ENCODE peak calls at places on chromosomes 12 and 14, in six cellular contexts. G is dorsolateral prefrontal cortex, N is HFF-Myc, M is astrocyte of the cerebellum, J is adrenal gland, Z is choroid plexus epithelial cell. D is an unnamed sample.

GRCh38 chr12:58242803-58243628 is 301.6 kb downstream of the ATP23 start:
- DNase-seq in G (no peak), N (no peak), M (no peak), J (no peak), Z (peak), D (peak)

GRCh38 chr12:94621662-94622359 is 28.5 kb downstream of the TMCC3 start:
- DNase-seq in G (no peak), N (no peak), M (no peak), J (peak), Z (peak), D (peak)

GRCh38 chr14:83556746-83557460 is 1973.0 kb upstream of the FLRT2 start:
- DNase-seq in G (no peak), N (peak), M (peak), J (no peak), Z (peak), D (peak)

GRCh38 chr14:63952053-63952932 is 99.5 kb downstream of the SYNE2 start:
- DNase-seq in G (no peak), N (no peak), M (no peak), J (no peak), Z (no peak), D (no peak)

GRCh38 chr14:77151918-77152588 is 10.5 kb upstream of the ZDHHC22 start:
- DNase-seq in G (no peak), N (no peak), M (no peak), J (no peak), Z (peak), D (peak)

GRCh38 chr12:110741795-110742717 is 635 bp downstream of the PPP1CC start:
- DNase-seq in G (no peak), N (no peak), M (no peak), J (peak), Z (peak), D (peak)

GRCh38 chr14:92153581-92153980 is 31.8 kb downstream of the CPSF2 start:
- DNase-seq in G (no peak), N (no peak), M (no peak), J (no peak), Z (no peak), D (no peak)

GRCh38 chr14:30751646-30752416 is 122.5 kb upstream of the COCH start:
- DNase-seq in G (no peak), N (no peak), M (no peak), J (no peak), Z (no peak), D (no peak)

GRCh38 chr14:54662491-54663116 is 95.7 kb downstream of the SAMD4A start:
- DNase-seq in G (no peak), N (no peak), M (no peak), J (no peak), Z (no peak), D (no peak)

GRCh38 chr14:104971447-104972240 is 6.5 kb downstream of the AHNAK2 start:
- DNase-seq in G (no peak), N (no peak), M (no peak), J (peak), Z (no peak), D (no peak)

GRCh38 chr12:13725049-13725448 is 256.4 kb downstream of the GRIN2B start:
- DNase-seq in G (no peak), N (no peak), M (no peak), J (no peak), Z (no peak), D (no peak)

GRCh38 chr12:15157200-15157599 is 64.0 kb downstream of the RERG start:
- DNase-seq in G (no peak), N (no peak), M (no peak), J (no peak), Z (no peak), D (no peak)

GRCh38 chr14:104604461-104605449 is at the start of gene TMEM179:
- DNase-seq in G (peak), N (no peak), M (no peak), J (peak), Z (peak), D (no peak)

GRCh38 chr12:25308761-25309160 is 58.0 kb upstream of the KRAS start:
- DNase-seq in G (no peak), N (no peak), M (no peak), J (no peak), Z (no peak), D (no peak)

GRCh38 chr14:31465113-31465512 is 7.8 kb upstream of the DTD2 start:
- DNase-seq in G (no peak), N (no peak), M (no peak), J (no peak), Z (peak), D (peak)

GRCh38 chr14:104757238-104757585 is 4.3 kb downstream of the SIVA1 start:
- DNase-seq in G (no peak), N (no peak), M (no peak), J (no peak), Z (no peak), D (no peak)

GRCh38 chr12:39173689-39174088 is 268.3 kb upstream of the CPNE8 start:
- DNase-seq in G (no peak), N (no peak), M (no peak), J (no peak), Z (no peak), D (no peak)

GRCh38 chr12:56160160-56160763 is 2.1 kb downstream of the MYL6 start:
- DNase-seq in G (no peak), N (no peak), M (no peak), J (no peak), Z (peak), D (no peak)

GRCh38 chr12:53624453-53624852 is 1.7 kb downstream of the ATF7 start:
- DNase-seq in G (no peak), N (no peak), M (no peak), J (no peak), Z (peak), D (peak)

GRCh38 chr12:39930066-39930465 is 175.8 kb downstream of the SLC2A13 start:
- DNase-seq in G (no peak), N (no peak), M (no peak), J (no peak), Z (no peak), D (no peak)

GRCh38 chr12:55847033-55847432 is 4.3 kb upstream of the MMP19 start:
- DNase-seq in G (no peak), N (peak), M (no peak), J (peak), Z (peak), D (peak)

GRCh38 chr12:27142102-27142721 is 59.8 kb upstream of the C12orf71 start:
- DNase-seq in G (peak), N (peak), M (peak), J (peak), Z (peak), D (peak)

GRCh38 chr12:24948452-24948815 is 467 bp downstream of the BCAT1 start:
- DNase-seq in G (no peak), N (no peak), M (no peak), J (no peak), Z (peak), D (peak)

GRCh38 chr12:117441751-117442150 is 80.3 kb upstream of the NOS1 start:
- DNase-seq in G (peak), N (no peak), M (peak), J (peak), Z (no peak), D (no peak)

GRCh38 chr14:37985826-37986470 is 221.8 kb upstream of the SSTR1 start:
- DNase-seq in G (no peak), N (peak), M (peak), J (no peak), Z (peak), D (peak)

GRCh38 chr12:59839514-59839913 is 243.7 kb downstream of the SLC16A7 start:
- DNase-seq in G (no peak), N (no peak), M (no peak), J (no peak), Z (peak), D (peak)

GRCh38 chr12:69994593-69995222 is 169.7 kb downstream of the MYRFL start:
- DNase-seq in G (no peak), N (no peak), M (no peak), J (peak), Z (no peak), D (peak)

GRCh38 chr14:73467800-73468199 is 9.5 kb upstream of the NUMB start:
- DNase-seq in G (no peak), N (no peak), M (no peak), J (no peak), Z (peak), D (no peak)

GRCh38 chr12:79601908-79602307 is 88.9 kb downstream of the PAWR start:
- DNase-seq in G (no peak), N (no peak), M (no peak), J (no peak), Z (no peak), D (no peak)

GRCh38 chr12:6038160-6038559 is 86.3 kb downstream of the VWF start:
- DNase-seq in G (no peak), N (no peak), M (peak), J (peak), Z (peak), D (peak)

GRCh38 chr12:11763760-11764520 is 114.5 kb downstream of the ETV6 start:
- DNase-seq in G (no peak), N (no peak), M (peak), J (no peak), Z (peak), D (peak)

GRCh38 chr14:103260629-103261124 is 73.4 kb upstream of the EIF5 start:
- DNase-seq in G (no peak), N (no peak), M (peak), J (peak), Z (peak), D (peak)

GRCh38 chr12:53211476-53212381 is 4.7 kb upstream of the ITGB7 start:
- DNase-seq in G (no peak), N (no peak), M (no peak), J (no peak), Z (no peak), D (no peak)

GRCh38 chr14:65277027-65277426 is 135.5 kb upstream of the FUT8 start:
- DNase-seq in G (no peak), N (no peak), M (no peak), J (no peak), Z (no peak), D (no peak)

GRCh38 chr14:37384870-37385596 is 187.3 kb downstream of the MIPOL1 start:
- DNase-seq in G (no peak), N (no peak), M (no peak), J (no peak), Z (no peak), D (no peak)

GRCh38 chr12:20463920-20464524 is 95.7 kb downstream of the PDE3A start:
- DNase-seq in G (no peak), N (no peak), M (no peak), J (no peak), Z (peak), D (peak)

GRCh38 chr14:67722293-67722692 is 20.6 kb downstream of the RDH12 start:
- DNase-seq in G (peak), N (no peak), M (peak), J (peak), Z (peak), D (peak)

DNA sequence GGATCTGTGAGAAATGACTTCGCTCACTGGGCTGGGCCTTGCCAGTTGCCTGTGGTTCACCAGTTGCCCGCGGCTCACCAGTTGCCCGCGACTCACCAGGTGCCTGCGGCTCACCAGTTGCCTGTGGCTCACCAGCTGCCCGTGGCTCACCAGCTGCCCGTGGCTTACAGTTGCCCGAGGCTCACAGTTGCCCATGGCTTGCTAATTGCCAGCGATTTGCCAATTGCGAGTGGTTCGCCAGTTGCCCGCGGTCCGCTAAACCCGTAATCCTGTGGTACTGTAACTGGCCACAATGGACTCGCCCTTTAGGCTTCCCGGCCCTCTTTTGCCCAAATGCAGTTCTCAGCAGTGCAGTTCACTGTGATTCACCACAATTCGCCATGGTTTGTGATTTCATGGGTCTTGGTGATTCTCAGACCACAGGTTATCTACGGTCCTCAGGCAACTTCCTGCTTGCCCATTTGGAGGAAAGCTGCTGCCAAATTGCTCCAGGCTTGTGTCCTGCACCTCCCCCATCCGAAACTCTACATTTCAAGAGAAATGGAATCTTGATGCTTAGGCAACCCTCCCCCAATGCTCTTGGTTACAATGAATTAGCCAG is 15.0 kb upstream of the MEG3 start:
- DNase-seq in G (no peak), N (no peak), M (peak), J (no peak), Z (no peak), D (no peak)
- H3K4me3 ChIP-seq in G (no peak), N (no peak), M (no peak), J (no peak), Z (no peak), D (no peak)

GRCh38 chr12:108733132-108733531 is 1.8 kb upstream of the CORO1C start:
- DNase-seq in G (no peak), N (no peak), M (no peak), J (no peak), Z (no peak), D (no peak)

GRCh38 chr12:108732489-108732888 is 1.2 kb upstream of the CORO1C start:
- DNase-seq in G (no peak), N (no peak), M (no peak), J (no peak), Z (no peak), D (no peak)

GRCh38 chr12:108730337-108731104 is 797 bp downstream of the CORO1C start:
- DNase-seq in G (peak), N (no peak), M (peak), J (peak), Z (peak), D (peak)

GRCh38 chr12:108731105-108731865 is at the start of gene CORO1C:
- DNase-seq in G (peak), N (peak), M (peak), J (peak), Z (peak), D (peak)

DNA sequence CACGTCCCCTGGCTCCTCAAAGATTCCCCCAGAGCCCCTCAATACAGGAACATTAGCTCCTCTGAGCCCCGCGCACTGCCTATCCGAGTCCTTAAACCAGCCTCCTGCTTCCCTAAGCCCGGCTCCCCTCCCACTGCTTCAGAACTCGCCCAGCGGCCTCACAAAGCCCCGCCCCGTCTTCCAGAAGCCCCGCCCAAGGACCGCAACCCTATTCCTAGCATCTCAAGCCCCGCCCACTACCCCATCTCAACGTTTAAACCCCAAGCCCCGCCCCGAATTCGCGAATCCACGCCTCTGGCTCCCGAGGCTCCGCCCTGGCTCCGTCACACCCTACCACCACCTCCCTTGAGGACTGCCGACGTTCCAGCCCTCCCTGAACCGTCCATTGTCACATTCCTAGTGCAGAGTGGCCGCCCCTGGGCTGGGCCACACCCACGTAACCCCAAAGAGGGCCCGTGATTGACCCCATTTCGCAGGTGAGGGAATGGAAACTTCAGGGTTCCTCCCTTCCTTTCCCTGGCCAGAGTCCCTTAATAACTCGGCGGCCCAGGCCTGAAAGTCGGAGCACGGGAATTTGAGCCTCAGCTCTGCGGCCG is 646 bp upstream of the CORO1C start:
- DNase-seq in G (peak), N (peak), M (peak), J (peak), Z (peak), D (peak)
- TF ChIP-seq CTCF in G (peak), N (no peak), M (no peak), J (no peak), Z (no peak), D (no peak)

GRCh38 chr12:42589465-42590323 is at the start of gene PRICKLE1:
- DNase-seq in G (peak), N (no peak), M (peak), J (peak), Z (peak), D (peak)
- H3K4me3 ChIP-seq in G (peak), N (peak), M (peak), J (peak), Z (peak), D (peak)

DNA sequence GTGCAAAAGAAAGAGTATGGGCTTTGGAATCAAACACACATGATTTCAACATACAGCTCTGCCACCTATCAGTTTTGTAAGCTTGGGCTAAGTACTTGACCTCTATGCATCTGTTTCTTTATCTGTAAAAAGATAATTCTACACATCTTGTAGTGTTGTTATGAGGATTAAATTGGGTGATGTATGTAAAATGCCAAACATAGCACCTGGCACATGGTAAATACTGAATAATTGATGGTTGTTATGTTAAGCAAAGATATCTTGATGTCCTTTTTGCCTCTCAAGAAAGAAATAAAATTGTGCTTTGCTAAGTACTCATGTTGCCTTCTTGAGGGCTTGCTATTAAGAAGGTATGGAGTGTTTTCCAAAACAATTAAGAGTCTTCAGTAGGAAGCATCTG is 2.3 kb upstream of the CSRP2 start:
- DNase-seq in G (no peak), N (no peak), M (no peak), J (no peak), Z (no peak), D (no peak)
- TF ChIP-seq CTCF in G (no peak), N (no peak), M (no peak), J (no peak), Z (no peak), D (no peak)

DNA sequence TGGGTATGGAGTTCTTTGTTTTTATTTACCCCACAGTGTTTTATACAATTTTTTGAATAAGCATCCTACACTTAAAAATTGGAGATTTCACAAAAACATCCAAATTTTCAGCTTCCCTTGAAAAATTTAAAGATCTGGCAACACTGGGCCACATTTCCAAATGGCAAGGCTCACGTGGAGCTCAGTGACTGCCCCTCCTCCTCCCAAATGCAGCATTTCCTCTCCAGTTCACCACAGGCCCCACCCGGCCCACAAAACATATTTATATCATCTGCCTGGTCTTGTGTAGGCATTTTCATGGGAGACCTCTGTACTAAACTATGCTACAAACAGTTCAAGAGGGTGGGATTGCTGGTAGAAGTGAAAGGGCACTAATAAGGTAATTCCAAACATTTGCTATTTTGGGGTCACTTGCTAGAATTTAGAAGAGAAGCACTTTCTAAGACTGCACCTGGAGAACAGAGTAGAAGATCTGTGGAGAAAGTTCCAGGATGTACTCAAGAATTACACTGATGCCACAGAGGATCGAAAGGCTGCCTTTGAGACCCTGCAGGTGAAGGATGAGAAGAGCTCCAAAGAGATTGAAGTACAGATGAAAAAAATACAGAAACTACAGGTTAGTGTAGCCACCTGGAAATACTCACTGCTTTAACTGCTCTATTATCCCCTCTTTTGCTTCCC is 7.3 kb downstream of the FKBP11 start:
- DNase-seq in G (no peak), N (no peak), M (no peak), J (no peak), Z (no peak), D (no peak)
- H3K4me3 ChIP-seq in G (no peak), N (no peak), M (no peak), J (no peak), Z (no peak), D (no peak)

GRCh38 chr14:26004342-26004741 is 593.5 kb downstream of the NOVA1 start:
- DNase-seq in G (no peak), N (no peak), M (no peak), J (no peak), Z (no peak), D (no peak)
- TF ChIP-seq CTCF in G (no peak), N (no peak), M (no peak), J (no peak), Z (no peak), D (no peak)

GRCh38 chr14:35534884-35535793 is 1.2 kb downstream of the INSM2 start:
- DNase-seq in G (peak), N (peak), M (peak), J (peak), Z (peak), D (peak)
- H3K4me3 ChIP-seq in G (peak), N (peak), M (peak), J (no peak), Z (peak), D (peak)

GRCh38 chr14:95021588-95021987 is 135.7 kb downstream of the DICER1 start:
- DNase-seq in G (no peak), N (no peak), M (no peak), J (no peak), Z (no peak), D (no peak)
- TF ChIP-seq CTCF in G (no peak), N (no peak), M (no peak), J (no peak), Z (no peak), D (no peak)

DNA sequence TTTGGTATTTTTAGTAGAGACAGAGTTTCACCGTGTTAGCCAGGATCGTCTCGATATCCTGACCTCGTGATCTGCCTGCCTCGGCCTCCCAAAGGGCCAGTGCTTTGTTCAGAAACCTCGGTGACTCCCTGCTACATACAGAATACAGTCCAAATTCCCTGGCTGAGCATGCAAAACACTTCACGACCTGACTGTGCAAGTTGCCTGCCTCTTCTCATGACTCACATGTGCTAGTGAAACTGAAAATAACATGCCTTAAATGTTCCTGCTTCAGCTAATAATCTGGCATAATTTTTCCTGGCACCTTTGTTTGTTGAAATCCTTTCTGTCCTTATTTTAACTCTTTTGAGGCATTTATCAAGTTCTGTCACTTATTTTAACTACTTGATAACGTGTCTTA is 8.2 kb downstream of the DMAC2L start:
- DNase-seq in G (no peak), N (no peak), M (no peak), J (no peak), Z (peak), D (peak)
- H3K4me3 ChIP-seq in G (no peak), N (no peak), M (no peak), J (no peak), Z (no peak), D (peak)